ENCODE peak calls at places on chromosomes 16 and 17, in four cellular contexts. R is neural crest cell, Q is COLO829, U is ascending aorta. W is an unnamed sample.

GRCh38 chr17:20935740-20936139 is 107.1 kb downstream of the USP22 start:
- DNase-seq in U (no peak), Q (peak; percentile 44), R (no peak), W (no peak)

GRCh38 chr16:1445518-1446197 is 1.3 kb upstream of the CCDC154 start:
- DNase-seq in U (no peak), Q (no peak), R (no peak), W (no peak)

GRCh38 chr16:24102120-24102740 is 153.9 kb upstream of the CACNG3 start:
- DNase-seq in R (no peak), Q (no peak), U (no peak), W (no peak)

GRCh38 chr16:89090182-89090630 is 3.4 kb upstream of the ACSF3 start:
- DNase-seq in Q (no peak), R (no peak), U (no peak), W (no peak)

GRCh38 chr16:85982563-85982939 is 83.6 kb downstream of the IRF8 start:
- DNase-seq in U (peak; percentile 19), R (no peak), Q (no peak), W (no peak)

GRCh38 chr16:15427648-15428239 is 6.6 kb upstream of the BMERB1 start:
- DNase-seq in Q (peak; percentile 55), R (peak; percentile 7), U (no peak), W (no peak)

GRCh38 chr16:80518436-80518835 is 22.4 kb upstream of the DYNLRB2 start:
- DNase-seq in R (no peak), Q (no peak), U (no peak), W (no peak)

GRCh38 chr17:67365762-67366192 is 600 bp downstream of the PSMD12 start:
- DNase-seq in R (no peak), U (no peak), Q (no peak), W (no peak)

GRCh38 chr16:88820335-88821025 is 8.8 kb upstream of the APRT start:
- DNase-seq in Q (no peak), U (no peak), R (no peak), W (no peak)

GRCh38 chr17:7586673-7587419 is 3.0 kb downstream of the SOX15 start:
- DNase-seq in U (no peak), R (no peak), Q (no peak), W (no peak)